ENCODE peak calls at places on chromosomes 6 and 20, in eight cellular contexts. One of them, this sample, is unnamed.

GRCh38 chr20:37373020-37373592 is 27.2 kb downstream of the SRC start:
- DNase-seq in body of pancreas: no peak
- DNase-seq in CD8-positive, alpha-beta T cell: no peak
- DNase-seq in M059J: no peak
- DNase-seq in glutamatergic neuron: no peak
- DNase-seq in stimulated activated CD4-positive, alpha-beta T cell treated with anti-CD3 and anti-CD28 coated beads, Interleukin-4, amount 100 ng/mL, for 4 hours: no peak
- DNase-seq in bronchial epithelial cell: no peak
- DNase-seq in activated gamma-delta T cell: no peak
- DNase-seq in this sample: no peak

GRCh38 chr6:19311786-19312185 is 525.4 kb upstream of the ID4 start:
- DNase-seq in CD8-positive, alpha-beta T cell: no peak
- DNase-seq in bronchial epithelial cell: no peak
- DNase-seq in body of pancreas: no peak
- DNase-seq in glutamatergic neuron: no peak
- DNase-seq in activated gamma-delta T cell: no peak
- DNase-seq in M059J: no peak
- DNase-seq in stimulated activated CD4-positive, alpha-beta T cell treated with anti-CD3 and anti-CD28 coated beads, Interleukin-4, amount 100 ng/mL, for 4 hours: no peak
- DNase-seq in this sample: peak; percentile 32

GRCh38 chr6:28643017-28643740 is 117.5 kb downstream of the GPX5 start:
- DNase-seq in glutamatergic neuron: peak; percentile 35
- DNase-seq in stimulated activated CD4-positive, alpha-beta T cell treated with anti-CD3 and anti-CD28 coated beads, Interleukin-4, amount 100 ng/mL, for 4 hours: peak; percentile 45
- DNase-seq in M059J: peak; percentile 90
- DNase-seq in body of pancreas: no peak
- DNase-seq in bronchial epithelial cell: peak; percentile 69
- DNase-seq in activated gamma-delta T cell: no peak
- DNase-seq in CD8-positive, alpha-beta T cell: no peak
- DNase-seq in this sample: peak; percentile 69

GRCh38 chr20:51661609-51662178 is 106.5 kb downstream of the ATP9A start:
- DNase-seq in stimulated activated CD4-positive, alpha-beta T cell treated with anti-CD3 and anti-CD28 coated beads, Interleukin-4, amount 100 ng/mL, for 4 hours: peak; percentile 15
- DNase-seq in bronchial epithelial cell: peak; percentile 90
- DNase-seq in glutamatergic neuron: no peak
- DNase-seq in CD8-positive, alpha-beta T cell: no peak
- DNase-seq in activated gamma-delta T cell: no peak
- DNase-seq in body of pancreas: no peak
- DNase-seq in M059J: peak; percentile 97
- DNase-seq in this sample: peak; percentile 77

GRCh38 chr6:37456126-37456525 is 23.1 kb downstream of the CMTR1 start:
- DNase-seq in body of pancreas: no peak
- DNase-seq in M059J: peak; percentile 81
- DNase-seq in bronchial epithelial cell: peak; percentile 82
- DNase-seq in CD8-positive, alpha-beta T cell: no peak
- DNase-seq in stimulated activated CD4-positive, alpha-beta T cell treated with anti-CD3 and anti-CD28 coated beads, Interleukin-4, amount 100 ng/mL, for 4 hours: no peak
- DNase-seq in activated gamma-delta T cell: no peak
- DNase-seq in glutamatergic neuron: no peak
- DNase-seq in this sample: peak; percentile 43

GRCh38 chr6:159759645-159760044 is 2.2 kb upstream of the ACAT2 start:
- DNase-seq in CD8-positive, alpha-beta T cell: no peak
- DNase-seq in glutamatergic neuron: no peak
- DNase-seq in body of pancreas: no peak
- DNase-seq in activated gamma-delta T cell: no peak
- DNase-seq in M059J: peak; percentile 20
- DNase-seq in stimulated activated CD4-positive, alpha-beta T cell treated with anti-CD3 and anti-CD28 coated beads, Interleukin-4, amount 100 ng/mL, for 4 hours: no peak
- DNase-seq in bronchial epithelial cell: no peak
- DNase-seq in this sample: peak; percentile 6

GRCh38 chr20:56922497-56922896 is 293.4 kb downstream of the TFAP2C start:
- DNase-seq in activated gamma-delta T cell: no peak
- DNase-seq in glutamatergic neuron: no peak
- DNase-seq in M059J: no peak
- DNase-seq in CD8-positive, alpha-beta T cell: no peak
- DNase-seq in body of pancreas: no peak
- DNase-seq in stimulated activated CD4-positive, alpha-beta T cell treated with anti-CD3 and anti-CD28 coated beads, Interleukin-4, amount 100 ng/mL, for 4 hours: no peak
- DNase-seq in bronchial epithelial cell: no peak
- DNase-seq in this sample: no peak

GRCh38 chr6:21109421-21110178 is 484.0 kb upstream of the SOX4 start:
- DNase-seq in M059J: peak; percentile 98
- DNase-seq in glutamatergic neuron: no peak
- DNase-seq in stimulated activated CD4-positive, alpha-beta T cell treated with anti-CD3 and anti-CD28 coated beads, Interleukin-4, amount 100 ng/mL, for 4 hours: no peak
- DNase-seq in bronchial epithelial cell: peak; percentile 61
- DNase-seq in activated gamma-delta T cell: no peak
- DNase-seq in body of pancreas: no peak
- DNase-seq in CD8-positive, alpha-beta T cell: no peak
- DNase-seq in this sample: peak; percentile 86

GRCh38 chr20:35597186-35597585 is 18.4 kb upstream of the SPAG4 start:
- DNase-seq in CD8-positive, alpha-beta T cell: no peak
- DNase-seq in glutamatergic neuron: no peak
- DNase-seq in stimulated activated CD4-positive, alpha-beta T cell treated with anti-CD3 and anti-CD28 coated beads, Interleukin-4, amount 100 ng/mL, for 4 hours: no peak
- DNase-seq in M059J: no peak
- DNase-seq in bronchial epithelial cell: no peak
- DNase-seq in activated gamma-delta T cell: no peak
- DNase-seq in body of pancreas: no peak
- DNase-seq in this sample: no peak

GRCh38 chr20:19649041-19649440 is 109.0 kb upstream of the RIN2 start:
- DNase-seq in activated gamma-delta T cell: no peak
- DNase-seq in stimulated activated CD4-positive, alpha-beta T cell treated with anti-CD3 and anti-CD28 coated beads, Interleukin-4, amount 100 ng/mL, for 4 hours: no peak
- DNase-seq in glutamatergic neuron: no peak
- DNase-seq in body of pancreas: no peak
- DNase-seq in CD8-positive, alpha-beta T cell: no peak
- DNase-seq in bronchial epithelial cell: no peak
- DNase-seq in M059J: no peak
- DNase-seq in this sample: no peak

GRCh38 chr6:137808836-137809315 is 58.2 kb upstream of the TNFAIP3 start:
- DNase-seq in CD8-positive, alpha-beta T cell: no peak
- DNase-seq in body of pancreas: no peak
- DNase-seq in activated gamma-delta T cell: no peak
- DNase-seq in stimulated activated CD4-positive, alpha-beta T cell treated with anti-CD3 and anti-CD28 coated beads, Interleukin-4, amount 100 ng/mL, for 4 hours: no peak
- DNase-seq in glutamatergic neuron: no peak
- DNase-seq in M059J: no peak
- DNase-seq in bronchial epithelial cell: no peak
- DNase-seq in this sample: no peak

GRCh38 chr20:6838181-6838826 is 70.8 kb downstream of the BMP2 start:
- DNase-seq in CD8-positive, alpha-beta T cell: no peak
- DNase-seq in M059J: peak; percentile 67
- DNase-seq in bronchial epithelial cell: peak; percentile 71
- DNase-seq in body of pancreas: no peak
- DNase-seq in stimulated activated CD4-positive, alpha-beta T cell treated with anti-CD3 and anti-CD28 coated beads, Interleukin-4, amount 100 ng/mL, for 4 hours: no peak
- DNase-seq in glutamatergic neuron: no peak
- DNase-seq in activated gamma-delta T cell: no peak
- DNase-seq in this sample: no peak

GRCh38 chr20:32252189-32252588 is 25.3 kb upstream of the KIF3B start:
- DNase-seq in activated gamma-delta T cell: no peak
- DNase-seq in body of pancreas: no peak
- DNase-seq in bronchial epithelial cell: no peak
- DNase-seq in CD8-positive, alpha-beta T cell: no peak
- DNase-seq in glutamatergic neuron: no peak
- DNase-seq in stimulated activated CD4-positive, alpha-beta T cell treated with anti-CD3 and anti-CD28 coated beads, Interleukin-4, amount 100 ng/mL, for 4 hours: peak; percentile 73
- DNase-seq in M059J: no peak
- DNase-seq in this sample: no peak

GRCh38 chr20:63280929-63281545 is 8.4 kb downstream of the ARFGAP1 start:
- DNase-seq in CD8-positive, alpha-beta T cell: no peak
- DNase-seq in bronchial epithelial cell: no peak
- DNase-seq in M059J: no peak
- DNase-seq in activated gamma-delta T cell: no peak
- DNase-seq in glutamatergic neuron: peak; percentile 58
- DNase-seq in stimulated activated CD4-positive, alpha-beta T cell treated with anti-CD3 and anti-CD28 coated beads, Interleukin-4, amount 100 ng/mL, for 4 hours: no peak
- DNase-seq in body of pancreas: no peak
- DNase-seq in this sample: no peak

GRCh38 chr20:17479041-17479657 is 52.0 kb downstream of the BFSP1 start:
- DNase-seq in CD8-positive, alpha-beta T cell: no peak
- DNase-seq in stimulated activated CD4-positive, alpha-beta T cell treated with anti-CD3 and anti-CD28 coated beads, Interleukin-4, amount 100 ng/mL, for 4 hours: no peak
- DNase-seq in activated gamma-delta T cell: no peak
- DNase-seq in glutamatergic neuron: no peak
- DNase-seq in bronchial epithelial cell: no peak
- DNase-seq in body of pancreas: no peak
- DNase-seq in M059J: no peak
- DNase-seq in this sample: no peak

GRCh38 chr20:37711001-37711400 is 17.2 kb downstream of the CTNNBL1 start:
- DNase-seq in body of pancreas: no peak
- DNase-seq in glutamatergic neuron: no peak
- DNase-seq in CD8-positive, alpha-beta T cell: no peak
- DNase-seq in activated gamma-delta T cell: no peak
- DNase-seq in bronchial epithelial cell: peak; percentile 48
- DNase-seq in M059J: no peak
- DNase-seq in stimulated activated CD4-positive, alpha-beta T cell treated with anti-CD3 and anti-CD28 coated beads, Interleukin-4, amount 100 ng/mL, for 4 hours: no peak
- DNase-seq in this sample: no peak

GRCh38 chr6:161228911-161229591 is 44.8 kb downstream of the AGPAT4 start:
- DNase-seq in body of pancreas: no peak
- DNase-seq in CD8-positive, alpha-beta T cell: no peak
- DNase-seq in M059J: peak; percentile 94
- DNase-seq in glutamatergic neuron: no peak
- DNase-seq in bronchial epithelial cell: peak; percentile 85
- DNase-seq in activated gamma-delta T cell: no peak
- DNase-seq in stimulated activated CD4-positive, alpha-beta T cell treated with anti-CD3 and anti-CD28 coated beads, Interleukin-4, amount 100 ng/mL, for 4 hours: no peak
- DNase-seq in this sample: peak; percentile 84

GRCh38 chr6:3711776-3712175 is 39.7 kb downstream of the PXDC1 start:
- DNase-seq in glutamatergic neuron: no peak
- DNase-seq in bronchial epithelial cell: peak; percentile 45
- DNase-seq in CD8-positive, alpha-beta T cell: no peak
- DNase-seq in activated gamma-delta T cell: no peak
- DNase-seq in stimulated activated CD4-positive, alpha-beta T cell treated with anti-CD3 and anti-CD28 coated beads, Interleukin-4, amount 100 ng/mL, for 4 hours: no peak
- DNase-seq in M059J: no peak
- DNase-seq in body of pancreas: no peak
- DNase-seq in this sample: no peak

GRCh38 chr6:140082867-140083297 is 708.4 kb upstream of the CITED2 start:
- DNase-seq in M059J: peak; percentile 73
- DNase-seq in stimulated activated CD4-positive, alpha-beta T cell treated with anti-CD3 and anti-CD28 coated beads, Interleukin-4, amount 100 ng/mL, for 4 hours: no peak
- DNase-seq in bronchial epithelial cell: peak; percentile 74
- DNase-seq in activated gamma-delta T cell: no peak
- DNase-seq in body of pancreas: no peak
- DNase-seq in CD8-positive, alpha-beta T cell: no peak
- DNase-seq in glutamatergic neuron: no peak
- DNase-seq in this sample: peak; percentile 35

GRCh38 chr6:35139924-35140524 is 1.1 kb downstream of the TCP11 start:
- DNase-seq in activated gamma-delta T cell: no peak
- DNase-seq in stimulated activated CD4-positive, alpha-beta T cell treated with anti-CD3 and anti-CD28 coated beads, Interleukin-4, amount 100 ng/mL, for 4 hours: peak; percentile 31
- DNase-seq in bronchial epithelial cell: peak; percentile 58
- DNase-seq in glutamatergic neuron: peak; percentile 65
- DNase-seq in body of pancreas: peak; percentile 47
- DNase-seq in M059J: peak; percentile 67
- DNase-seq in CD8-positive, alpha-beta T cell: no peak
- DNase-seq in this sample: peak; percentile 85

GRCh38 chr6:31663087-31663960 is 1.5 kb downstream of the GPANK1 start:
- DNase-seq in M059J: no peak
- DNase-seq in bronchial epithelial cell: peak; percentile 64
- DNase-seq in activated gamma-delta T cell: no peak
- DNase-seq in body of pancreas: no peak
- DNase-seq in stimulated activated CD4-positive, alpha-beta T cell treated with anti-CD3 and anti-CD28 coated beads, Interleukin-4, amount 100 ng/mL, for 4 hours: no peak
- DNase-seq in glutamatergic neuron: no peak
- DNase-seq in CD8-positive, alpha-beta T cell: no peak
- DNase-seq in this sample: no peak

GRCh38 chr6:163285689-163286088 is 128.8 kb upstream of the QKI start:
- DNase-seq in bronchial epithelial cell: no peak
- DNase-seq in activated gamma-delta T cell: no peak
- DNase-seq in body of pancreas: no peak
- DNase-seq in glutamatergic neuron: no peak
- DNase-seq in stimulated activated CD4-positive, alpha-beta T cell treated with anti-CD3 and anti-CD28 coated beads, Interleukin-4, amount 100 ng/mL, for 4 hours: no peak
- DNase-seq in M059J: no peak
- DNase-seq in CD8-positive, alpha-beta T cell: no peak
- DNase-seq in this sample: no peak

GRCh38 chr6:139394027-139394649 is 19.7 kb upstream of the CITED2 start:
- DNase-seq in CD8-positive, alpha-beta T cell: no peak
- DNase-seq in activated gamma-delta T cell: no peak
- DNase-seq in M059J: no peak
- DNase-seq in stimulated activated CD4-positive, alpha-beta T cell treated with anti-CD3 and anti-CD28 coated beads, Interleukin-4, amount 100 ng/mL, for 4 hours: no peak
- DNase-seq in glutamatergic neuron: no peak
- DNase-seq in bronchial epithelial cell: no peak
- DNase-seq in body of pancreas: no peak
- DNase-seq in this sample: no peak

GRCh38 chr20:19257865-19258264 is 45.4 kb downstream of the SLC24A3 start:
- DNase-seq in CD8-positive, alpha-beta T cell: no peak
- DNase-seq in activated gamma-delta T cell: no peak
- DNase-seq in glutamatergic neuron: no peak
- DNase-seq in stimulated activated CD4-positive, alpha-beta T cell treated with anti-CD3 and anti-CD28 coated beads, Interleukin-4, amount 100 ng/mL, for 4 hours: no peak
- DNase-seq in body of pancreas: no peak
- DNase-seq in M059J: no peak
- DNase-seq in bronchial epithelial cell: no peak
- DNase-seq in this sample: no peak

GRCh38 chr6:161740486-161740885 is 466.6 kb upstream of the AGPAT4 start:
- DNase-seq in M059J: no peak
- DNase-seq in glutamatergic neuron: no peak
- DNase-seq in CD8-positive, alpha-beta T cell: no peak
- DNase-seq in stimulated activated CD4-positive, alpha-beta T cell treated with anti-CD3 and anti-CD28 coated beads, Interleukin-4, amount 100 ng/mL, for 4 hours: no peak
- DNase-seq in bronchial epithelial cell: no peak
- DNase-seq in body of pancreas: no peak
- DNase-seq in activated gamma-delta T cell: no peak
- DNase-seq in this sample: no peak

This sample was measured in astrocyte of the hippocampus.